ENCODE peak calls at places on chromosome 12, in eight cellular contexts. T is neural crest cell; O is left lung; F is stimulated activated CD4-positive, alpha-beta T cell treated with anti-CD3 and anti-CD28 coated beads, Interleukin-1b, Interleukin-23, amount 100 ng/mL, for 1 hour; B is T-helper 1 cell; I is endothelial cell; S is foreskin melanocyte; V is hepatic stellate cell. N is an unnamed sample.

GRCh38 chr12:116456683-116457082 is 102.5 kb upstream of the MAP1LC3B2 start:
- DNase-seq in T (no peak), O (no peak), F (no peak), B (no peak), I (no peak), S (no peak), V (no peak), N (no peak)

GRCh38 chr12:65196762-65197567 is 27.6 kb downstream of the LEMD3 start:
- DNase-seq in T (no peak), O (no peak), F (no peak), B (peak; percentile 50), I (no peak), S (no peak), V (no peak), N (no peak)

GRCh38 chr12:107514887-107515445 is 170.6 kb upstream of the PWP1 start:
- DNase-seq in T (no peak), O (no peak), F (no peak), B (no peak), I (no peak), S (no peak), V (no peak), N (no peak)

GRCh38 chr12:117768860-117769259 is 199.9 kb downstream of the KSR2 start:
- DNase-seq in T (no peak), O (no peak), F (no peak), B (no peak), I (no peak), S (no peak), V (no peak), N (no peak)

GRCh38 chr12:55068416-55069010 is 48.7 kb downstream of the NEUROD4 start:
- DNase-seq in T (peak; percentile 29), O (no peak), F (no peak), B (peak; percentile 32), I (peak; percentile 44), S (peak; percentile 24), V (peak; percentile 51), N (peak; percentile 84)

GRCh38 chr12:8887285-8887715 is 27.0 kb upstream of the PHC1 start:
- DNase-seq in T (no peak), O (no peak), F (no peak), B (no peak), I (no peak), S (no peak), V (no peak), N (no peak)

GRCh38 chr12:119061208-119061796 is 80.0 kb downstream of the SRRM4 start:
- DNase-seq in T (peak; percentile 77), O (peak; percentile 43), F (no peak), B (peak; percentile 12), I (peak; percentile 67), S (peak; percentile 24), V (no peak), N (no peak)

GRCh38 chr12:109764123-109764522 is 50.5 kb downstream of the FAM222A start:
- DNase-seq in T (no peak), O (no peak), F (no peak), B (no peak), I (no peak), S (no peak), V (no peak), N (peak; percentile 32)

GRCh38 chr12:15116073-15116472 is 105.1 kb downstream of the RERG start:
- DNase-seq in T (no peak), O (no peak), F (no peak), B (no peak), I (no peak), S (no peak), V (no peak), N (no peak)

GRCh38 chr12:48750215-48750614 is 33.7 kb upstream of the CCNT1 start:
- DNase-seq in T (no peak), O (no peak), F (no peak), B (no peak), I (no peak), S (no peak), V (no peak), N (no peak)